ENCODE peak calls at places on chromosomes 7 and 10, in five cellular contexts. L is right cardiac atrium, P is NCI-H345, W is spleen, E is activated T-helper 1 cell treated with Interleukin-2 at 50 U/mL for 16 hours. B is an unnamed sample.

GRCh38 chr10:101050206-101051069 is 11.4 kb upstream of the KAZALD1 start:
- DNase-seq in L (peak; percentile 48), P (peak; percentile 66), W (peak; percentile 92), E (peak; percentile 70), B (peak; percentile 86)

GRCh38 chr10:124357583-124357930 is 61.2 kb downstream of the OAT start:
- DNase-seq in L (no peak), P (no peak), W (peak; percentile 58), E (no peak), B (peak; percentile 53)

GRCh38 chr7:121167971-121168370 is 160.8 kb upstream of the WNT16 start:
- DNase-seq in L (no peak), P (no peak), W (no peak), E (no peak), B (no peak)

GRCh38 chr10:498760-499435 is 190.6 kb downstream of the DIP2C start:
- DNase-seq in L (no peak), P (no peak), W (peak; percentile 34), E (no peak), B (peak; percentile 53)

GRCh38 chr10:122112625-122113160 is 123.7 kb downstream of the TACC2 start:
- DNase-seq in L (peak; percentile 91), P (peak; percentile 10), W (peak; percentile 78), E (no peak), B (peak; percentile 93)

GRCh38 chr10:117454502-117454901 is 79.3 kb upstream of the PDZD8 start:
- DNase-seq in L (no peak), P (no peak), W (no peak), E (no peak), B (no peak)

GRCh38 chr7:112654322-112655216 is 135.6 kb downstream of the TMEM168 start:
- DNase-seq in L (no peak), P (no peak), W (no peak), E (no peak), B (no peak)

GRCh38 chr10:80154978-80155695 is 22.6 kb downstream of the PLAC9 start:
- DNase-seq in L (peak; percentile 4), P (no peak), W (no peak), E (no peak), B (no peak)

GRCh38 chr7:94633025-94633341 is 22.9 kb downstream of the SGCE start:
- DNase-seq in L (no peak), P (no peak), W (no peak), E (no peak), B (no peak)

GRCh38 chr7:128830231-128831177 is at the start of gene FLNC:
- DNase-seq in L (peak; percentile 63), P (no peak), W (peak; percentile 85), E (no peak), B (peak; percentile 69)

GRCh38 chr7:106840342-106840741 is 24.7 kb upstream of the PIK3CG start:
- DNase-seq in L (no peak), P (no peak), W (no peak), E (no peak), B (no peak)

GRCh38 chr10:103104721-103105120 is 88.4 kb downstream of the NT5C2 start:
- DNase-seq in L (no peak), P (no peak), W (no peak), E (no peak), B (no peak)

GRCh38 chr7:29099896-29100847 is 46.2 kb downstream of the CPVL start:
- DNase-seq in L (no peak), P (no peak), W (no peak), E (no peak), B (no peak)

GRCh38 chr10:9060314-9060713 is 1005.8 kb downstream of the GATA3 start:
- DNase-seq in L (no peak), P (no peak), W (no peak), E (no peak), B (no peak)

GRCh38 chr7:130904031-130904757 is 170.2 kb upstream of the KLF14 start:
- DNase-seq in L (no peak), P (no peak), W (no peak), E (no peak), B (no peak)

GRCh38 chr10:126387931-126388911 is at the start of gene ADAM12:
- DNase-seq in L (peak; percentile 67), P (no peak), W (no peak), E (no peak), B (no peak)

GRCh38 chr7:45003789-45004188 is 3.8 kb downstream of the CCM2 start:
- DNase-seq in L (no peak), P (no peak), W (no peak), E (no peak), B (peak; percentile 9)

GRCh38 chr10:131184503-131184902 is 127.0 kb downstream of the TCERG1L start:
- DNase-seq in L (no peak), P (no peak), W (no peak), E (no peak), B (no peak)

GRCh38 chr7:55415173-55415778 is 50.1 kb downstream of the LANCL2 start:
- DNase-seq in L (peak; percentile 76), P (peak; percentile 84), W (peak; percentile 91), E (peak; percentile 55), B (peak; percentile 79)

GRCh38 chr7:142685877-142686508 is 63.3 kb upstream of the PRSS1 start:
- DNase-seq in L (no peak), P (no peak), W (no peak), E (no peak), B (no peak)

GRCh38 chr10:77490512-77490911 is 147.1 kb downstream of the KCNMA1 start:
- DNase-seq in L (no peak), P (no peak), W (no peak), E (no peak), B (no peak)

GRCh38 chr10:80946957-80947722 is 409.4 kb downstream of the SH2D4B start:
- DNase-seq in L (no peak), P (no peak), W (no peak), E (no peak), B (no peak)

GRCh38 chr7:137871173-137871915 is 24.6 kb upstream of the DGKI start:
- DNase-seq in L (no peak), P (no peak), W (no peak), E (no peak), B (no peak)

GRCh38 chr7:128264477-128264876 is 23.4 kb downstream of the LEP start:
- DNase-seq in L (no peak), P (no peak), W (no peak), E (no peak), B (peak; percentile 60)

GRCh38 chr10:46524471-46525176 is 31.8 kb downstream of the GPRIN2 start:
- DNase-seq in L (peak; percentile 21), P (no peak), W (peak; percentile 78), E (no peak), B (peak; percentile 68)

GRCh38 chr7:83520706-83521105 is 128.2 kb downstream of the SEMA3E start:
- DNase-seq in L (no peak), P (peak; percentile 15), W (no peak), E (no peak), B (no peak)

GRCh38 chr10:73248259-73248724 is 1.2 kb upstream of the DNAJC9 start:
- DNase-seq in L (no peak), P (no peak), W (no peak), E (no peak), B (no peak)

GRCh38 chr7:121046893-121047468 is 58.5 kb downstream of the CPED1 start:
- DNase-seq in L (no peak), P (no peak), W (no peak), E (no peak), B (no peak)

GRCh38 chr7:79615466-79615865 is 162.0 kb upstream of the MAGI2 start:
- DNase-seq in L (no peak), P (no peak), W (no peak), E (no peak), B (no peak)

GRCh38 chr10:120963053-120963533 is 111.9 kb downstream of the WDR11 start:
- DNase-seq in L (no peak), P (no peak), W (no peak), E (no peak), B (peak; percentile 91)

GRCh38 chr7:65477326-65477725 is 103.7 kb downstream of the ZNF92 start:
- DNase-seq in L (no peak), P (peak; percentile 5), W (no peak), E (no peak), B (no peak)

GRCh38 chr10:104925232-104925851 is 284.3 kb downstream of the SORCS3 start:
- DNase-seq in L (no peak), P (peak; percentile 33), W (no peak), E (no peak), B (no peak)

GRCh38 chr10:113111900-113112853 is 162.1 kb downstream of the TCF7L2 start:
- DNase-seq in L (peak; percentile 56), P (no peak), W (no peak), E (no peak), B (no peak)

GRCh38 chr10:25875555-25876165 is 58.4 kb upstream of the MYO3A start:
- DNase-seq in L (peak; percentile 66), P (peak; percentile 47), W (peak; percentile 82), E (peak; percentile 24), B (peak; percentile 69)

GRCh38 chr10:129339191-129339590 is 127.8 kb upstream of the MGMT start:
- DNase-seq in L (no peak), P (no peak), W (no peak), E (no peak), B (no peak)

GRCh38 chr7:151990567-151990966 is 34.3 kb downstream of the GALNTL5 start:
- DNase-seq in L (no peak), P (no peak), W (no peak), E (no peak), B (no peak)